ENCODE peak calls at places on chromosome 12, in six cellular contexts. One of them, this sample, is unnamed.

GRCh38 chr12:26416550-26416949 is 221.2 kb downstream of the SSPN start:
- DNase-seq in kidney: no peak
- DNase-seq in HepG2: no peak
- DNase-seq in WERI-Rb-1: no peak
- DNase-seq in upper lobe of right lung: no peak
- DNase-seq in uterus: no peak
- DNase-seq in this sample: no peak

GRCh38 chr12:41264281-41264680 is 76.2 kb downstream of the PDZRN4 start:
- DNase-seq in uterus: no peak
- DNase-seq in WERI-Rb-1: no peak
- DNase-seq in HepG2: peak; percentile 3
- DNase-seq in upper lobe of right lung: no peak
- DNase-seq in kidney: no peak
- DNase-seq in this sample: no peak

GRCh38 chr12:74021937-74022336 is 515.7 kb upstream of the ATXN7L3B start:
- DNase-seq in HepG2: peak; percentile 50
- DNase-seq in uterus: no peak
- DNase-seq in kidney: no peak
- DNase-seq in upper lobe of right lung: no peak
- DNase-seq in WERI-Rb-1: peak; percentile 84
- DNase-seq in this sample: no peak

GRCh38 chr12:131117438-131118245 is 163.9 kb downstream of the ADGRD1 start:
- DNase-seq in kidney: no peak
- DNase-seq in uterus: no peak
- DNase-seq in HepG2: no peak
- DNase-seq in upper lobe of right lung: peak; percentile 36
- DNase-seq in WERI-Rb-1: no peak
- DNase-seq in this sample: no peak

GRCh38 chr12:6067152-6067916 is 57.1 kb downstream of the VWF start:
- DNase-seq in upper lobe of right lung: no peak
- DNase-seq in WERI-Rb-1: peak; percentile 59
- DNase-seq in HepG2: peak; percentile 56
- DNase-seq in uterus: peak; percentile 37
- DNase-seq in kidney: no peak
- DNase-seq in this sample: no peak

GRCh38 chr12:47768323-47768811 is 4.7 kb upstream of the SLC48A1 start:
- DNase-seq in HepG2: peak; percentile 86
- DNase-seq in upper lobe of right lung: no peak
- DNase-seq in kidney: no peak
- DNase-seq in uterus: no peak
- DNase-seq in WERI-Rb-1: no peak
- DNase-seq in this sample: no peak

GRCh38 chr12:11539156-11539555 is 110.3 kb upstream of the ETV6 start:
- DNase-seq in upper lobe of right lung: no peak
- DNase-seq in kidney: no peak
- DNase-seq in HepG2: no peak
- DNase-seq in WERI-Rb-1: no peak
- DNase-seq in uterus: no peak
- DNase-seq in this sample: no peak

GRCh38 chr12:21773263-21773741 is 1.2 kb downstream of the KCNJ8 start:
- DNase-seq in HepG2: no peak
- DNase-seq in upper lobe of right lung: peak; percentile 67
- DNase-seq in kidney: peak; percentile 78
- DNase-seq in uterus: peak; percentile 49
- DNase-seq in WERI-Rb-1: peak; percentile 89
- DNase-seq in this sample: no peak

GRCh38 chr12:75549989-75550388 is 38.6 kb upstream of the KRR1 start:
- DNase-seq in kidney: no peak
- DNase-seq in HepG2: no peak
- DNase-seq in uterus: no peak
- DNase-seq in WERI-Rb-1: no peak
- DNase-seq in upper lobe of right lung: no peak
- DNase-seq in this sample: no peak

GRCh38 chr12:16880864-16881285 is 274.9 kb upstream of the LMO3 start:
- DNase-seq in kidney: peak; percentile 20
- DNase-seq in HepG2: no peak
- DNase-seq in WERI-Rb-1: peak; percentile 47
- DNase-seq in uterus: no peak
- DNase-seq in upper lobe of right lung: no peak
- DNase-seq in this sample: no peak

GRCh38 chr12:123253606-123254459 is 17.8 kb downstream of the CDK2AP1 start:
- DNase-seq in uterus: no peak
- DNase-seq in WERI-Rb-1: peak; percentile 46
- DNase-seq in kidney: no peak
- DNase-seq in HepG2: no peak
- DNase-seq in upper lobe of right lung: no peak
- DNase-seq in this sample: no peak

GRCh38 chr12:2550470-2551090 is 244.2 kb upstream of the FKBP4 start:
- DNase-seq in kidney: no peak
- DNase-seq in WERI-Rb-1: no peak
- DNase-seq in uterus: no peak
- DNase-seq in upper lobe of right lung: peak; percentile 36
- DNase-seq in HepG2: no peak
- DNase-seq in this sample: no peak

GRCh38 chr12:93937812-93938211 is 210.6 kb upstream of the PLXNC1 start:
- DNase-seq in uterus: no peak
- DNase-seq in WERI-Rb-1: no peak
- DNase-seq in upper lobe of right lung: no peak
- DNase-seq in kidney: no peak
- DNase-seq in HepG2: no peak
- DNase-seq in this sample: no peak

GRCh38 chr12:24175281-24175680 is 225.8 kb upstream of the SOX5 start:
- DNase-seq in WERI-Rb-1: no peak
- DNase-seq in uterus: no peak
- DNase-seq in HepG2: no peak
- DNase-seq in kidney: no peak
- DNase-seq in upper lobe of right lung: no peak
- DNase-seq in this sample: no peak

DNA sequence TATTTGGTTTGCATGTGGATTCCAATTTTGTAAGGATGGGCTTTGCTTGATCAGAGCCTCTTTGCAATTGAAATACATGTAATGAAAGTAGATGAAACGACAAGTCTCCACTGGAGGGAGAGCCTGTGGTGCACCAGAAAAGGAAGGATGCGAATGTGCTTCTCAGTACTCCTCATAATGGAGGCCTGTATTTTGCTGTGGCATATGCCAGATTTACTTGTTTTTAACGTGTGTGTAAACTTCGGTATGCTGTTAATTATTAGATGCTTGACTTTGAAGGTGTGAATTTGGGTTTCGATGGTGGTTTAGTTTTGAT is 2.8 kb downstream of the DYRK2 start:
- DNase-seq in upper lobe of right lung: no peak
- DNase-seq in HepG2: peak; percentile 4
- DNase-seq in kidney: no peak
- DNase-seq in WERI-Rb-1: no peak
- DNase-seq in uterus: no peak
- DNase-seq in this sample: no peak
- TF ChIP-seq CTCF in upper lobe of right lung: peak; percentile 13
- TF ChIP-seq CTCF in HepG2: no peak
- TF ChIP-seq CTCF in kidney: peak; percentile 16
- TF ChIP-seq CTCF in WERI-Rb-1: no peak
- TF ChIP-seq CTCF in uterus: no peak
- TF ChIP-seq CTCF in this sample: peak; percentile 57

DNA sequence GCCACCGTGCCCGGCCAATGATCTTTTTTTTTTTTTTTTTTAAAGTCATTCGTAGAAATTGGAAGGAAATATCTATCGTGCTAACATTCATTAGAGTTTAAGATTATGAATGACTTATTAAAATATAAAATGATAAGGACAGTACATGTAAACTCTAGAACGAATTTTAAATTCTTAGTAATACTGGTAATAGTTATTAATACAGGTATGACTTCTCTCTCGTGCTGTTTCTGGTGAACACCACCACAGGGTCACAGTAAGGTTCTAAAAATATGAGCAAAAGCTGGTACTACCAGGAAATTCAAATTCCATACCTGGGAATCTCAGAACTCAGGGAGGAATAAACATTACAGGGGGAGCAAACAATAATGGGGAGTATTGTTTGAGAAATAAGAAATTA is 26.2 kb downstream of the WNK1 start:
- DNase-seq in WERI-Rb-1: no peak
- DNase-seq in upper lobe of right lung: no peak
- DNase-seq in HepG2: no peak
- DNase-seq in uterus: no peak
- DNase-seq in kidney: no peak
- DNase-seq in this sample: no peak
- H3K4me3 ChIP-seq in WERI-Rb-1: no peak overlapping the region
- H3K4me3 ChIP-seq in upper lobe of right lung: no peak overlapping the region
- H3K4me3 ChIP-seq in HepG2: no peak overlapping the region
- H3K4me3 ChIP-seq in uterus: no peak overlapping the region
- H3K4me3 ChIP-seq in kidney: no peak overlapping the region
- H3K4me3 ChIP-seq in this sample: no peak overlapping the region

DNA sequence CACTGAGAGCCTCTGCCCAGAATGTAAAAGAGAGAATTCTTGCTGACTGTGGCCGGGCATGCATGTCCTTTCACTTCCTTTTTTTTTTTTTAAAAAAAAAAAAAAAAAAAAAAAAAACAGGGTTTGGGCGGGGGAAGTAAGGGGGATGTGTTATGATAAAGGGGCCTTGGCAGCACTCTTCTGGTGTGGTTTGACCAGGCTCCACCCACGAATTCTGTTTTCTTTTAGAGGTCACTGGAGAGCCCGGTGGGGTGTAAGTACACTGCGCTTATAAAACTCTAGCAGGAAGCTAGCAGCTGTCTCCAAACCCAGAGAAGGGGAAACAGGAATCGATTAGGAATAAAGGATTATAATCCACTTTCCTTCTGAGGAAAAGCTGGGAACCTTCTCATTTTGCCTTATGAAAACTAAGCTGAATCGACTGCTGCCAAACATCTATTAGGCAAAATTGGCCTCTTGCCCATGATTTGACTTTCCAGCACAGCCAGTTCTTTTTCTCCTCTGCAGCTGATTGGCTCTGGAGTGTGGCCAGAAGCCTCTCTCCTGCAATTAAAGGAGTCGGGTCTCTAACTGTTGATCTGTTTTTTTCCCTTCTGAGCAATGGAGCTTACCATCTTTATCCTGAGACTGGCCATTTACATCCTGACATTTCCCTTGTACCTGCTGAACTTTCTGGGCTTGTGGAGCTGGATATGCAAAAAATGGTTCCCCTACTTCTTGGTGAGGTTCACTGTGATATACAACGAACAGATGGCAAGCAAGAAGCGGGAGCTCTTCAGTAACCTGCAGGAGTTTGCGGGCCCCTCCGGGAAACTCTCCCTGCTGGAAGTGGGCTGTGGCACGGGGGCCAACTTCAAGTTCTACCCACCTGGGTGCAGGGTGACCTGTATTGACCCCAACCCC is 27.7 kb upstream of the HIGD1C start:
- DNase-seq in HepG2: peak; percentile 89
- DNase-seq in WERI-Rb-1: peak; percentile 37
- DNase-seq in kidney: peak; percentile 93
- DNase-seq in upper lobe of right lung: peak; percentile 83
- DNase-seq in uterus: peak; percentile 90
- DNase-seq in this sample: peak; percentile 71
- H3K27ac ChIP-seq in HepG2: peak overlapping the region; percentile 82
- H3K27ac ChIP-seq in WERI-Rb-1: peak overlapping the region; percentile 48
- H3K27ac ChIP-seq in kidney: peak overlapping the region; percentile 91
- H3K27ac ChIP-seq in upper lobe of right lung: peak overlapping the region; percentile 88
- H3K27ac ChIP-seq in uterus: peak overlapping the region; percentile 95
- H3K27ac ChIP-seq in this sample: peak overlapping the region; percentile 71

GRCh38 chr12:113826805-113827204 is 139.3 kb downstream of the RBM19 start:
- DNase-seq in upper lobe of right lung: no peak
- DNase-seq in kidney: no peak
- DNase-seq in uterus: no peak
- DNase-seq in WERI-Rb-1: no peak
- DNase-seq in HepG2: no peak
- DNase-seq in this sample: no peak
- TF ChIP-seq CTCF in upper lobe of right lung: no peak
- TF ChIP-seq CTCF in kidney: no peak
- TF ChIP-seq CTCF in uterus: no peak
- TF ChIP-seq CTCF in WERI-Rb-1: peak; percentile 27
- TF ChIP-seq CTCF in HepG2: peak; percentile 45
- TF ChIP-seq CTCF in this sample: peak; percentile 19

GRCh38 chr12:109597414-109597794 is 23.8 kb downstream of the MVK start:
- DNase-seq in HepG2: no peak
- DNase-seq in upper lobe of right lung: no peak
- DNase-seq in uterus: no peak
- DNase-seq in WERI-Rb-1: peak; percentile 7
- DNase-seq in kidney: no peak
- DNase-seq in this sample: no peak
- H3K4me3 ChIP-seq in HepG2: no peak overlapping the region
- H3K4me3 ChIP-seq in upper lobe of right lung: no peak overlapping the region
- H3K4me3 ChIP-seq in uterus: no peak overlapping the region
- H3K4me3 ChIP-seq in WERI-Rb-1: no peak overlapping the region
- H3K4me3 ChIP-seq in kidney: no peak overlapping the region
- H3K4me3 ChIP-seq in this sample: no peak overlapping the region

GRCh38 chr12:111748195-111748803 is 18.4 kb upstream of the ALDH2 start:
- DNase-seq in HepG2: no peak
- DNase-seq in upper lobe of right lung: no peak
- DNase-seq in kidney: peak; percentile 44
- DNase-seq in uterus: no peak
- DNase-seq in WERI-Rb-1: no peak
- DNase-seq in this sample: no peak
- H3K27ac ChIP-seq in HepG2: no peak overlapping the region
- H3K27ac ChIP-seq in upper lobe of right lung: no peak overlapping the region
- H3K27ac ChIP-seq in kidney: no peak overlapping the region
- H3K27ac ChIP-seq in uterus: no peak overlapping the region
- H3K27ac ChIP-seq in WERI-Rb-1: no peak overlapping the region
- H3K27ac ChIP-seq in this sample: no peak overlapping the region

DNA sequence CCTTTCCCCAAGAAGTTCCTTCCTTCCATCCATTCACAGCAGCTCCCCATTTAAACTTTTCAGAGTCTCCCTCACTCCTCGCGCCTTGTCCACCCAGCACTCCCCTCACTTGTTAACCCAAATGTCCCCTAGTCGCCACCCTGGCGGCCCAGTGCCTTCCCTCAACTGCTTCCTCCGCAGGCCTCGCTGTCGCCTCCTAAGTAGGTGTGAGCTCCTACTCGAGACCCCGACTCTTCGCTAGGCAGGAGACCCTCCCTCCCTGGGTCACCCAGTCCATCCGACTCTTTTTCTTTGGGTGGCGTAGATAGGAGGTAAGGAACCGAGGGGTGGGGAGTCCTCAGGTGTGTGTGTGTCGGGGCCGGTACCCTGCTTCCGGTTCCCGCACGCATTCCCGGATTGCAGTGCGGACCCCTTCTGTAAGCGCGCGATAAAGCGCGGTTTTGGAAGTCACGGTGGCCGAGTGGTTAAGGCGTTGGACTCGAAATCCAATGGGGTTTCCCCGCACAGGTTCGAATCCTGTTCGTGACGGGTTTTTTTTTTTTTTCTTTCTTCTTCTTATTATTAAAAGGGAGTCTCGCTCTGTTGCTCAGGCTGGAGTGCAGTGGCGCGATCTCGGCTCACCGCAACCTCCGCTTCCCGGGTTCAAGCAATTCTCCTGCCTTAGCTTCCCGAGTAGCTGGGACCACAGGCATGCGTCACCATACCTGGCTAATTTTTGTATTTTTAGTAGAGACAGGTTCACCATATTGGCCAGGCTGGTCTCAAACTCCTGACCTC is 823 bp upstream of the SMARCC2 start:
- DNase-seq in uterus: peak; percentile 92
- DNase-seq in HepG2: peak; percentile 83
- DNase-seq in WERI-Rb-1: peak; percentile 88
- DNase-seq in upper lobe of right lung: peak; percentile 92
- DNase-seq in kidney: peak; percentile 93
- DNase-seq in this sample: peak; percentile 70
- TF ChIP-seq CTCF in uterus: no peak
- TF ChIP-seq CTCF in HepG2: peak; percentile 36
- TF ChIP-seq CTCF in WERI-Rb-1: no peak
- TF ChIP-seq CTCF in upper lobe of right lung: no peak
- TF ChIP-seq CTCF in kidney: no peak
- TF ChIP-seq CTCF in this sample: no peak

GRCh38 chr12:82058197-82058596 is 299.0 kb upstream of the PPFIA2 start:
- DNase-seq in WERI-Rb-1: no peak
- DNase-seq in kidney: no peak
- DNase-seq in upper lobe of right lung: no peak
- DNase-seq in HepG2: no peak
- DNase-seq in uterus: no peak
- DNase-seq in this sample: no peak
- H3K4me3 ChIP-seq in WERI-Rb-1: no peak overlapping the region
- H3K4me3 ChIP-seq in kidney: no peak overlapping the region
- H3K4me3 ChIP-seq in upper lobe of right lung: no peak overlapping the region
- H3K4me3 ChIP-seq in HepG2: no peak overlapping the region
- H3K4me3 ChIP-seq in uterus: no peak overlapping the region
- H3K4me3 ChIP-seq in this sample: no peak overlapping the region